ENCODE peak calls at places on chromosome 11, in nine cellular contexts. C is suprapubic skin; J is activated CD8-positive, alpha-beta memory T cell treated with anti-CD3 and anti-CD28 coated beads for 24 hours; I is iris pigment epithelial cell; X is PC-9; M is endothelial cell; Z is activated gamma-delta T cell treated with Interleukin-2 at 50 U/mL for 16 hours; Y is ELR; K is T follicular helper cell. L is an unnamed sample.

GRCh38 chr11:70399681-70400112 is 1.4 kb downstream of the CTTN start:
- DNase-seq in C (peak), J (no peak), I (peak), X (peak), M (peak), Z (no peak), Y (peak), K (no peak), L (no peak)

GRCh38 chr11:103800406-103801114 is 235.9 kb upstream of the DDI1 start:
- DNase-seq in C (no peak), J (no peak), I (no peak), X (no peak), M (peak), Z (no peak), Y (no peak), K (no peak), L (no peak)

GRCh38 chr11:57978686-57979531 is 44.8 kb upstream of the OR9Q1 start:
- DNase-seq in C (no peak), J (no peak), I (no peak), X (no peak), M (no peak), Z (no peak), Y (no peak), K (no peak), L (no peak)

GRCh38 chr11:75816561-75817239 is 1.7 kb downstream of the UVRAG start:
- DNase-seq in C (no peak), J (no peak), I (no peak), X (no peak), M (no peak), Z (no peak), Y (peak), K (no peak), L (no peak)

GRCh38 chr11:13963949-13964770 is 1.6 kb downstream of the SPON1 start:
- DNase-seq in C (no peak), J (peak), I (no peak), X (no peak), M (peak), Z (peak), Y (no peak), K (no peak), L (no peak)

GRCh38 chr11:121048464-121049233 is 24.7 kb downstream of the TBCEL start:
- DNase-seq in C (no peak), J (no peak), I (peak), X (no peak), M (no peak), Z (no peak), Y (peak), K (no peak), L (no peak)

GRCh38 chr11:129733981-129734380 is 81.7 kb upstream of the TMEM45B start:
- DNase-seq in C (peak), J (no peak), I (no peak), X (no peak), M (no peak), Z (no peak), Y (no peak), K (no peak), L (no peak)

GRCh38 chr11:132352497-132352896 is 982.1 kb downstream of the NTM start:
- DNase-seq in C (no peak), J (no peak), I (no peak), X (no peak), M (no peak), Z (no peak), Y (no peak), K (no peak), L (no peak)

GRCh38 chr11:34149786-34150185 is 44.4 kb downstream of the NAT10 start:
- DNase-seq in C (no peak), J (no peak), I (no peak), X (no peak), M (peak), Z (no peak), Y (peak), K (no peak), L (no peak)

GRCh38 chr11:66016793-66017177 is 5.0 kb downstream of the CST6 start:
- DNase-seq in C (no peak), J (no peak), I (no peak), X (no peak), M (no peak), Z (no peak), Y (no peak), K (no peak), L (no peak)